ENCODE peak calls at places on chromosomes 13 and 19, in six cellular contexts. O, P, I, M, X and Y are unnamed samples.

GRCh38 chr13:93963266-93964131 is 516.0 kb downstream of the DCT start:
- DNase-seq in O (no peak), P (no peak), I (no peak), M (no peak), X (no peak), Y (no peak)

GRCh38 chr19:33175886-33176669 is 18.1 kb upstream of the LRP3 start:
- DNase-seq in O (no peak), P (peak; percentile 91), I (peak; percentile 56), M (no peak), X (no peak), Y (no peak)

GRCh38 chr19:45742969-45743368 is 9.7 kb downstream of the MEIOSIN start:
- DNase-seq in O (no peak), P (no peak), I (no peak), M (no peak), X (no peak), Y (no peak)

GRCh38 chr13:72970956-72971355 is 87.8 kb upstream of the KLF5 start:
- DNase-seq in O (no peak), P (no peak), I (no peak), M (no peak), X (peak; percentile 74), Y (no peak)

GRCh38 chr19:44738603-44739585 is 9.6 kb upstream of the BCL3 start:
- DNase-seq in O (peak; percentile 49), P (no peak), I (no peak), M (peak; percentile 40), X (no peak), Y (no peak)

GRCh38 chr19:29770653-29771052 is 41.1 kb upstream of the CCNE1 start:
- DNase-seq in O (no peak), P (no peak), I (no peak), M (peak; percentile 39), X (no peak), Y (no peak)

GRCh38 chr13:100517135-100517534 is 71.5 kb downstream of the GGACT start:
- DNase-seq in O (peak; percentile 68), P (no peak), I (no peak), M (no peak), X (no peak), Y (peak; percentile 72)

GRCh38 chr13:95002968-95003813 is 290.8 kb upstream of the SOX21 start:
- DNase-seq in O (no peak), P (no peak), I (peak; percentile 23), M (no peak), X (peak; percentile 5), Y (no peak)

GRCh38 chr13:51778407-51778806 is 25.6 kb downstream of the DHRS12 start:
- DNase-seq in O (no peak), P (peak; percentile 84), I (no peak), M (no peak), X (no peak), Y (no peak)

GRCh38 chr19:55179570-55180484 is at the start of gene SYT5:
- DNase-seq in O (peak; percentile 46), P (no peak), I (peak; percentile 71), M (peak; percentile 35), X (no peak), Y (no peak)

GRCh38 chr19:48719263-48720171 is at the start of gene MAMSTR:
- DNase-seq in O (no peak), P (no peak), I (no peak), M (no peak), X (no peak), Y (no peak)

GRCh38 chr13:80337706-80338105 is 3.2 kb downstream of the SPRY2 start:
- DNase-seq in O (no peak), P (no peak), I (no peak), M (no peak), X (no peak), Y (no peak)

GRCh38 chr13:26881154-26881553 is 120.6 kb upstream of the GPR12 start:
- DNase-seq in O (no peak), P (no peak), I (no peak), M (no peak), X (no peak), Y (peak; percentile 30)

GRCh38 chr13:44317752-44318550 is 55.7 kb upstream of the SERP2 start:
- DNase-seq in O (no peak), P (no peak), I (no peak), M (no peak), X (peak; percentile 81), Y (no peak)

GRCh38 chr13:60696602-60697001 is 299.6 kb downstream of the TDRD3 start:
- DNase-seq in O (no peak), P (no peak), I (no peak), M (no peak), X (no peak), Y (no peak)

GRCh38 chr19:22526661-22527272 is 104.6 kb upstream of the ZNF98 start:
- DNase-seq in O (no peak), P (no peak), I (no peak), M (no peak), X (no peak), Y (no peak)

GRCh38 chr13:47303626-47304025 is 406.8 kb upstream of the HTR2A start:
- DNase-seq in O (no peak), P (no peak), I (no peak), M (no peak), X (no peak), Y (no peak)

GRCh38 chr19:51489113-51489512 is 10.8 kb downstream of the CEACAM18 start:
- DNase-seq in O (no peak), P (peak; percentile 12), I (no peak), M (no peak), X (no peak), Y (no peak)

GRCh38 chr19:2702170-2703076 is at the start of gene GNG7:
- DNase-seq in O (peak; percentile 96), P (peak; percentile 97), I (peak; percentile 96), M (peak; percentile 97), X (peak; percentile 31), Y (no peak)

GRCh38 chr13:49517461-49517860 is 21.7 kb downstream of the PHF11 start:
- DNase-seq in O (no peak), P (no peak), I (peak; percentile 12), M (peak; percentile 10), X (no peak), Y (no peak)

GRCh38 chr19:51799311-51799997 is 4.5 kb downstream of the FPR3 start:
- DNase-seq in O (peak; percentile 58), P (peak; percentile 94), I (no peak), M (no peak), X (peak; percentile 84), Y (no peak)

GRCh38 chr13:33341861-33342452 is 56.4 kb upstream of the STARD13 start:
- DNase-seq in O (no peak), P (no peak), I (no peak), M (no peak), X (no peak), Y (no peak)

GRCh38 chr13:37326319-37326718 is 220.9 kb upstream of the CSNK1A1L start:
- DNase-seq in O (no peak), P (no peak), I (no peak), M (no peak), X (no peak), Y (no peak)

DNA sequence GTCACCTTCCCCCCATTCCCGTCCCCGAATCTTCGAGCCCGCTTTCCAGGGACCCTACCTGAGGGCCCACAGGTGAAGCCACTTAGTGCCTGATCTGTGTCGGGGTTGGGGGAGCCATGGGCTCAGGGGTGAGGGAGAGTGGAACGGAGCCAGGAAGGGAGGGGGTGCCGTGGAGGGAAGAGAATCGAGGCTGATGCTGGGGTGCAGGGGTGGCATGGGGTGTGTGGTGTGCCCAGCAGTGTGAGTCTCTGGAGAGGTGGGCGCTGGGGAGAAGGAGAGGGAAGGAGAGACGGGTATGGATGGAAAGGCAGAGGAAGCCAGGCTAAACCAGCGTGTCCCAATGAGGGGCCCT is 1.1 kb upstream of the HPN start:
- DNase-seq in O (no peak), P (no peak), I (no peak), M (no peak), X (no peak), Y (no peak)
- H3K4me3 ChIP-seq in O (no peak overlapping the region), P (no peak overlapping the region), I (no peak overlapping the region), M (no peak overlapping the region), X (no peak overlapping the region), Y (no peak overlapping the region)

GRCh38 chr19:4580021-4580901 is 20.8 kb upstream of the SEMA6B start:
- DNase-seq in O (no peak), P (no peak), I (peak; percentile 63), M (no peak), X (no peak), Y (no peak)
- TF ChIP-seq CTCF in O (no peak), P (no peak), I (peak; percentile 35), M (no peak), X (peak; percentile 43), Y (no peak)

DNA sequence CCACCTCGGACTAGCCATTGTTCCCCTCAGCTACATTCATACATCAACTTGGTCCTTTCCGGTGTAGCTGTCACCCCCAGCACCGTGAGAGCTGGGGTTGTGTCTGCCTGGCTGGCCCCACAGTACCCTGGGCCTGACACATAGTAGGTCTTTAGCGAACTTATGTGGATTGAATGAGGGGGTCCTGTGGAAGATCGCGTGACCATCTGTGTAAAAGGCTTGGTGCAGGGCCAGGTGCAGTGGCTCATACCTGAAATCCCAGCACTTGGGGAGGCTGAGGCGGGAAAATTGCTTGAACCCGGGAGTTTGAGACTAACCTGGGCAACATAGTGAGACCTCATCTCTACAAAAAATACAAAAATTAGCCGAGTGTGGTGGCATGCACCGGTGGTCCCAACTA is 2.0 kb downstream of the SMARCA4 start:
- DNase-seq in O (no peak), P (no peak), I (no peak), M (peak; percentile 32), X (no peak), Y (no peak)
- H3K4me3 ChIP-seq in O (no peak overlapping the region), P (no peak overlapping the region), I (peak overlapping the region; percentile 97), M (peak overlapping the region; percentile 81), X (no peak overlapping the region), Y (no peak overlapping the region)

GRCh38 chr13:106533101-106533939 is 2.1 kb downstream of the EFNB2 start:
- DNase-seq in O (peak; percentile 89), P (peak; percentile 94), I (peak; percentile 92), M (peak; percentile 34), X (no peak), Y (peak; percentile 48)
- TF ChIP-seq CTCF in O (peak; percentile 26), P (no peak), I (peak; percentile 48), M (peak; percentile 5), X (peak; percentile 46), Y (peak; percentile 52)

GRCh38 chr19:7655581-7655980 is 13.3 kb upstream of the RETN start:
- DNase-seq in O (no peak), P (no peak), I (no peak), M (no peak), X (no peak), Y (no peak)

GRCh38 chr19:7650148-7650547 is 13.2 kb downstream of the STXBP2 start:
- DNase-seq in O (no peak), P (no peak), I (no peak), M (no peak), X (no peak), Y (no peak)

GRCh38 chr19:7654401-7654800 is 14.4 kb upstream of the RETN start:
- DNase-seq in O (no peak), P (no peak), I (no peak), M (no peak), X (no peak), Y (no peak)

GRCh38 chr19:7648265-7649014 is 11.5 kb downstream of the STXBP2 start:
- DNase-seq in O (no peak), P (no peak), I (no peak), M (peak; percentile 73), X (no peak), Y (no peak)

GRCh38 chr19:7652061-7652641 is 15.2 kb downstream of the STXBP2 start:
- DNase-seq in O (peak; percentile 89), P (peak; percentile 97), I (peak; percentile 85), M (peak; percentile 89), X (peak; percentile 19), Y (no peak)
- H3K4me3 ChIP-seq in O (peak overlapping the region; percentile 36), P (no peak overlapping the region), I (no peak overlapping the region), M (peak overlapping the region; percentile 28), X (peak overlapping the region; percentile 18), Y (peak overlapping the region; percentile 38)